ENCODE peak calls at places on chromosomes 5 and 9, in seven cellular contexts. X is GM03348, R is left ventricle myocardium inferior, B is skeletal muscle cell, J is fibroblast of lung, W is neural crest cell, E is M059J. M is an unnamed sample.

GRCh38 chr5:122313001-122313402 is 965 bp downstream of the SNCAIP start:
- DNase-seq in X (peak), R (no peak), B (no peak), J (peak), W (no peak), E (no peak), M (no peak)

GRCh38 chr9:125190371-125190801 is 783 bp upstream of the PPP6C start:
- DNase-seq in X (no peak), R (no peak), B (no peak), J (peak), W (no peak), E (no peak), M (no peak)

GRCh38 chr5:81852277-81853004 is 101.5 kb upstream of the SSBP2 start:
- DNase-seq in X (peak), R (peak), B (no peak), J (peak), W (no peak), E (peak), M (no peak)

GRCh38 chr9:109297899-109298298 is 23.0 kb downstream of the EPB41L4B start:
- DNase-seq in X (peak), R (no peak), B (peak), J (peak), W (no peak), E (peak), M (peak)

GRCh38 chr5:172958268-172959046 is 767 bp upstream of the RPL26L1 start:
- DNase-seq in X (peak), R (peak), B (no peak), J (peak), W (peak), E (peak), M (peak)

GRCh38 chr9:87699835-87700234 is 26.1 kb upstream of the CTSL start:
- DNase-seq in X (no peak), R (no peak), B (no peak), J (no peak), W (no peak), E (peak), M (no peak)

GRCh38 chr9:110173322-110173642 is 34.7 kb downstream of the C9orf152 start:
- DNase-seq in X (no peak), R (no peak), B (no peak), J (no peak), W (no peak), E (no peak), M (no peak)

GRCh38 chr9:131714161-131714646 is 25.7 kb downstream of the RAPGEF1 start:
- DNase-seq in X (peak), R (peak), B (no peak), J (peak), W (no peak), E (peak), M (peak)

GRCh38 chr9:81375461-81376100 is 313.8 kb downstream of the TLE1 start:
- DNase-seq in X (no peak), R (no peak), B (no peak), J (no peak), W (no peak), E (no peak), M (no peak)

GRCh38 chr5:53362521-53362941 is 117.9 kb upstream of the FST start:
- DNase-seq in X (peak), R (no peak), B (peak), J (peak), W (no peak), E (peak), M (peak)

M was measured in NCI-H226.